ENCODE peak calls at places on chromosomes 4 and X, in nine cellular contexts. One of them, this sample, is unnamed.

GRCh38 chr4:11565213-11565612 is 136.5 kb upstream of the HS3ST1 start:
- DNase-seq in mammary epithelial cell: no peak
- DNase-seq in mesenchymal stem cell: no peak
- DNase-seq in PC-3: no peak
- DNase-seq in HCT116: no peak
- DNase-seq in IMR-90: no peak
- DNase-seq in endodermal cell: no peak
- DNase-seq in adipocyte: no peak
- DNase-seq in kidney: no peak
- DNase-seq in this sample: no peak

GRCh38 chrX:99653352-99653751 is 756.7 kb downstream of the PCDH19 start:
- DNase-seq in IMR-90: no peak
- DNase-seq in mammary epithelial cell: no peak
- DNase-seq in endodermal cell: no peak
- DNase-seq in PC-3: no peak
- DNase-seq in HCT116: no peak
- DNase-seq in kidney: no peak
- DNase-seq in mesenchymal stem cell: no peak
- DNase-seq in adipocyte: no peak
- DNase-seq in this sample: no peak

GRCh38 chrX:40646489-40647306 is 663 bp downstream of the CXorf38 start:
- DNase-seq in HCT116: no peak
- DNase-seq in adipocyte: peak
- DNase-seq in kidney: peak
- DNase-seq in mammary epithelial cell: peak
- DNase-seq in IMR-90: peak
- DNase-seq in endodermal cell: no peak
- DNase-seq in mesenchymal stem cell: peak
- DNase-seq in PC-3: peak
- DNase-seq in this sample: no peak

GRCh38 chr4:109803924-109804571 is 2.2 kb upstream of the CFI start:
- DNase-seq in HCT116: peak
- DNase-seq in kidney: no peak
- DNase-seq in IMR-90: peak
- DNase-seq in mesenchymal stem cell: peak
- DNase-seq in endodermal cell: peak
- DNase-seq in adipocyte: peak
- DNase-seq in mammary epithelial cell: peak
- DNase-seq in PC-3: peak
- DNase-seq in this sample: no peak

GRCh38 chrX:33892670-33893069 is 239.4 kb downstream of the FAM47A start:
- DNase-seq in HCT116: no peak
- DNase-seq in mesenchymal stem cell: no peak
- DNase-seq in endodermal cell: no peak
- DNase-seq in mammary epithelial cell: no peak
- DNase-seq in IMR-90: no peak
- DNase-seq in PC-3: no peak
- DNase-seq in kidney: no peak
- DNase-seq in adipocyte: no peak
- DNase-seq in this sample: no peak

GRCh38 chrX:41728125-41728524 is 4.1 kb downstream of the GPR82 start:
- DNase-seq in kidney: no peak
- DNase-seq in endodermal cell: no peak
- DNase-seq in mammary epithelial cell: no peak
- DNase-seq in mesenchymal stem cell: no peak
- DNase-seq in adipocyte: no peak
- DNase-seq in PC-3: no peak
- DNase-seq in IMR-90: no peak
- DNase-seq in HCT116: no peak
- DNase-seq in this sample: no peak

GRCh38 chr4:127783026-127783769 is 1.1 kb downstream of the HSPA4L start:
- DNase-seq in kidney: peak
- DNase-seq in PC-3: peak
- DNase-seq in mammary epithelial cell: peak
- DNase-seq in IMR-90: peak
- DNase-seq in adipocyte: peak
- DNase-seq in HCT116: peak
- DNase-seq in mesenchymal stem cell: peak
- DNase-seq in endodermal cell: peak
- DNase-seq in this sample: no peak

GRCh38 chr4:30416547-30416946 is 303.6 kb upstream of the PCDH7 start:
- DNase-seq in kidney: no peak
- DNase-seq in IMR-90: no peak
- DNase-seq in endodermal cell: no peak
- DNase-seq in adipocyte: no peak
- DNase-seq in PC-3: no peak
- DNase-seq in mesenchymal stem cell: no peak
- DNase-seq in mammary epithelial cell: no peak
- DNase-seq in HCT116: no peak
- DNase-seq in this sample: no peak

GRCh38 chr4:71470547-71470946 is 131.7 kb downstream of the SLC4A4 start:
- DNase-seq in HCT116: no peak
- DNase-seq in IMR-90: no peak
- DNase-seq in kidney: no peak
- DNase-seq in endodermal cell: no peak
- DNase-seq in mesenchymal stem cell: no peak
- DNase-seq in PC-3: no peak
- DNase-seq in mammary epithelial cell: no peak
- DNase-seq in adipocyte: no peak
- DNase-seq in this sample: no peak

GRCh38 chr4:20901851-20902250 is 201.6 kb downstream of the PACRGL start:
- DNase-seq in adipocyte: no peak
- DNase-seq in endodermal cell: no peak
- DNase-seq in kidney: no peak
- DNase-seq in IMR-90: no peak
- DNase-seq in mesenchymal stem cell: no peak
- DNase-seq in mammary epithelial cell: no peak
- DNase-seq in HCT116: no peak
- DNase-seq in PC-3: no peak
- DNase-seq in this sample: no peak

GRCh38 chr4:78227411-78228057 is 170.4 kb downstream of the FRAS1 start:
- DNase-seq in PC-3: no peak
- DNase-seq in kidney: no peak
- DNase-seq in endodermal cell: no peak
- DNase-seq in HCT116: no peak
- DNase-seq in mammary epithelial cell: no peak
- DNase-seq in IMR-90: no peak
- DNase-seq in adipocyte: no peak
- DNase-seq in mesenchymal stem cell: no peak
- DNase-seq in this sample: no peak
- H3K9ac ChIP-seq in PC-3: no peak
- H3K9ac ChIP-seq in kidney: no peak
- H3K9ac ChIP-seq in endodermal cell: no peak
- H3K9ac ChIP-seq in HCT116: no peak
- H3K9ac ChIP-seq in mammary epithelial cell: no peak
- H3K9ac ChIP-seq in IMR-90: no peak
- H3K9ac ChIP-seq in adipocyte: no peak
- H3K9ac ChIP-seq in mesenchymal stem cell: no peak
- H3K9ac ChIP-seq in this sample: no peak

GRCh38 chr4:94491322-94491721 is 39.6 kb downstream of the PDLIM5 start:
- DNase-seq in PC-3: peak
- DNase-seq in adipocyte: peak
- DNase-seq in kidney: no peak
- DNase-seq in HCT116: no peak
- DNase-seq in mammary epithelial cell: peak
- DNase-seq in IMR-90: peak
- DNase-seq in endodermal cell: no peak
- DNase-seq in mesenchymal stem cell: no peak
- DNase-seq in this sample: no peak
- H3K4me3 ChIP-seq in PC-3: peak
- H3K4me3 ChIP-seq in adipocyte: peak
- H3K4me3 ChIP-seq in kidney: no peak
- H3K4me3 ChIP-seq in HCT116: peak
- H3K4me3 ChIP-seq in mammary epithelial cell: peak
- H3K4me3 ChIP-seq in IMR-90: no peak
- H3K4me3 ChIP-seq in endodermal cell: no peak
- H3K4me3 ChIP-seq in mesenchymal stem cell: no peak
- H3K4me3 ChIP-seq in this sample: no peak

GRCh38 chrX:70292788-70293187 is 2.9 kb downstream of the KIF4A start:
- DNase-seq in IMR-90: no peak
- DNase-seq in endodermal cell: no peak
- DNase-seq in adipocyte: peak
- DNase-seq in HCT116: no peak
- DNase-seq in PC-3: peak
- DNase-seq in mammary epithelial cell: no peak
- DNase-seq in mesenchymal stem cell: no peak
- DNase-seq in kidney: no peak
- DNase-seq in this sample: no peak

GRCh38 chrX:70289793-70290770 is at the start of the genes KIF4A and PDZD11:
- DNase-seq in endodermal cell: peak
- DNase-seq in IMR-90: peak
- DNase-seq in HCT116: peak
- DNase-seq in adipocyte: peak
- DNase-seq in kidney: peak
- DNase-seq in mammary epithelial cell: peak
- DNase-seq in mesenchymal stem cell: peak
- DNase-seq in PC-3: peak
- DNase-seq in this sample: peak

GRCh38 chrX:70293621-70294020 is 3.7 kb downstream of the KIF4A start:
- DNase-seq in mammary epithelial cell: peak
- DNase-seq in IMR-90: peak
- DNase-seq in HCT116: no peak
- DNase-seq in adipocyte: no peak
- DNase-seq in mesenchymal stem cell: peak
- DNase-seq in kidney: no peak
- DNase-seq in endodermal cell: no peak
- DNase-seq in PC-3: peak
- DNase-seq in this sample: no peak

DNA sequence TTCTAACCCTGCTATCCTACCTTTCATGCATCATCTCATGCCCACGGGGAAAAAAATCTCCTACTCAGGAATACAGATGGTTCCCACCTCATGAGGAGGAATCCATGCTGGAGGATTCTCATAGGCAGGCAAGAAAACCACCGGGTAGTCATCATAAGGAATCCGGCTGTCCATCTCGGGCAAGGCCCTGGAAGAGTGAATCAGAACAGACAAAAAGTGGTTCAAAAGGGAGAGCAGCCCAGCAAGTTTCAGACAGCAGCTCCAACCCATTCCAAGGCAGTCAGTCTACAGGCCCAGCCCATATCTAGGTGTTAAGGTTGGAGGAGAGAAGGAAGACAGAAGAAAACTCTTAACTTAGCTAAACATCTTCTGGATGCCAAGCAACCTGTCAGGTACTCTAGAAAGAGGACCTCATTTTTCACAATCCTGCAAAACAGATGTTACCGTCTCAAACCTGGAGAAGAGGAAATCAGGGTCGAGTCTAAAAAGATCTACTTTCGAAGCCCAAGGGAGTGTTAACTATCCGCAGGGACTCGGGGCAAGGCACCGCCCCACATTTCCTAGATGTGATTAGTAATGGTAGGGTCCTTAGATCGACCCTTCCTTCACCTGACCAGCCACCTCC is 447 bp downstream of the PDZD11 start:
- DNase-seq in mammary epithelial cell: no peak
- DNase-seq in PC-3: peak
- DNase-seq in mesenchymal stem cell: peak
- DNase-seq in adipocyte: no peak
- DNase-seq in endodermal cell: no peak
- DNase-seq in IMR-90: peak
- DNase-seq in kidney: no peak
- DNase-seq in HCT116: no peak
- DNase-seq in this sample: no peak
- H3K9ac ChIP-seq in mammary epithelial cell: peak
- H3K9ac ChIP-seq in PC-3: peak
- H3K9ac ChIP-seq in mesenchymal stem cell: peak
- H3K9ac ChIP-seq in adipocyte: peak
- H3K9ac ChIP-seq in endodermal cell: peak
- H3K9ac ChIP-seq in IMR-90: peak
- H3K9ac ChIP-seq in kidney: peak
- H3K9ac ChIP-seq in HCT116: peak
- H3K9ac ChIP-seq in this sample: peak

GRCh38 chr4:8230033-8230432 is 30.9 kb downstream of the SH3TC1 start:
- DNase-seq in endodermal cell: no peak
- DNase-seq in kidney: peak
- DNase-seq in PC-3: no peak
- DNase-seq in IMR-90: no peak
- DNase-seq in HCT116: no peak
- DNase-seq in mesenchymal stem cell: no peak
- DNase-seq in mammary epithelial cell: no peak
- DNase-seq in adipocyte: no peak
- DNase-seq in this sample: no peak

GRCh38 chr4:8227771-8228318 is 28.8 kb downstream of the SH3TC1 start:
- DNase-seq in endodermal cell: no peak
- DNase-seq in adipocyte: no peak
- DNase-seq in HCT116: no peak
- DNase-seq in mammary epithelial cell: no peak
- DNase-seq in mesenchymal stem cell: no peak
- DNase-seq in kidney: no peak
- DNase-seq in IMR-90: no peak
- DNase-seq in PC-3: no peak
- DNase-seq in this sample: no peak

GRCh38 chr4:8227201-8227770 is 28.2 kb downstream of the SH3TC1 start:
- DNase-seq in IMR-90: no peak
- DNase-seq in kidney: peak
- DNase-seq in mammary epithelial cell: no peak
- DNase-seq in endodermal cell: no peak
- DNase-seq in PC-3: no peak
- DNase-seq in mesenchymal stem cell: no peak
- DNase-seq in adipocyte: no peak
- DNase-seq in HCT116: no peak
- DNase-seq in this sample: no peak

GRCh38 chr4:8229341-8229975 is 30.4 kb downstream of the SH3TC1 start:
- DNase-seq in mammary epithelial cell: no peak
- DNase-seq in endodermal cell: no peak
- DNase-seq in adipocyte: no peak
- DNase-seq in IMR-90: no peak
- DNase-seq in HCT116: no peak
- DNase-seq in mesenchymal stem cell: no peak
- DNase-seq in kidney: peak
- DNase-seq in PC-3: no peak
- DNase-seq in this sample: no peak

DNA sequence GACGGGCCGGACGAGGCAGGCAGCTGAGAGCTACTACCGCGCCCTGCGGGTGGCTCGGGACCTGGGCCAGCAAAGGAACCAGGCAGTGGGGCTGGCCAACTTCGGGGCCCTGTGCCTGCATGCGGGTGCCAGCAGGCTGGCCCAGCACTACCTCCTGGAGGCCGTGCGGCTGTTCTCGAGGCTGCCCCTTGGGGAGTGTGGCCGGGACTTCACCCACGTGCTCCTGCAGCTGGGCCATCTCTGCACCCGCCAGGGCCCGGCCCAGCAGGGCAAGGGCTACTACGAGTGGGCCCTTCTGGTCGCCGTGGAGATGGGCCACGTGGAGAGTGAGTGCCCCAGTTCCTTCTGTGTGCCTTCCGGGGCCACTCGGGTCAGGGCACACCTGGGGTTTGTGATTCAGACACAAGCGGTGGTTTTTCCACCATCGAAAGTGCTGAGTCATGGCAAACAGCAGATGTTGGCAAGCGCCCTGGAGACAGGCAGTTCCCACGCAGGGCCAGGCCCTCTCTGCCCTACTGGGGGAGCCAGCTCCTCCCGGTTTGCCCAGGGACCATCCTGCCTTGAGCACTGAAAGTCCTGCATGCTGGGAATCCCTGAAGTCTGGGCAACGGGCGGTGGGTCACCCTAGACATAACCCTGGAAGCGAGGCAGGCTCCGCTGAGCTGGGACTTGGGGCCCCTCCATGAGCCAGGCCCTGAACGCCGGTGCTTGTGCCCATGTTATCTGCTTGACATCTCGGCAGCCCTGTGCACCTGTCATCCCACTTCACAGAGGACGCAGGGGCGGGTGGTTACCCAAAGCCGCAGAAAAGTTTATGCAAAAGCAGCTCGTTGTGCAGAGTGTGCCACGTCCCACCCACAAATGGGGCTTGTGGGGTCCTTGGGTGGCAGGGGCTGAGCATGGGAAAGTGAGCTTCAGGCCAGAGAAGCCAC is 29.5 kb downstream of the SH3TC1 start:
- DNase-seq in HCT116: no peak
- DNase-seq in mammary epithelial cell: peak
- DNase-seq in endodermal cell: no peak
- DNase-seq in kidney: peak
- DNase-seq in PC-3: peak
- DNase-seq in adipocyte: peak
- DNase-seq in IMR-90: peak
- DNase-seq in mesenchymal stem cell: peak
- DNase-seq in this sample: no peak
- H3K4me3 ChIP-seq in HCT116: no peak
- H3K4me3 ChIP-seq in mammary epithelial cell: no peak
- H3K4me3 ChIP-seq in endodermal cell: no peak
- H3K4me3 ChIP-seq in kidney: no peak
- H3K4me3 ChIP-seq in PC-3: no peak
- H3K4me3 ChIP-seq in adipocyte: no peak
- H3K4me3 ChIP-seq in IMR-90: no peak
- H3K4me3 ChIP-seq in mesenchymal stem cell: no peak
- H3K4me3 ChIP-seq in this sample: no peak